ENCODE peak calls at places on chromosomes 12 and 14, in six cellular contexts. One of them, this sample, is unnamed.

GRCh38 chr14:88300817-88301216 is 22.3 kb downstream of the KCNK10 start:
- DNase-seq in GM23338: no peak
- DNase-seq in Caco-2: no peak
- DNase-seq in fibroblast of lung: no peak
- DNase-seq in endodermal cell: no peak
- DNase-seq in cardiac muscle cell: no peak
- DNase-seq in this sample: no peak

GRCh38 chr14:99589031-99589441 is 15.0 kb downstream of the CCDC85C start:
- DNase-seq in GM23338: no peak
- DNase-seq in Caco-2: no peak
- DNase-seq in fibroblast of lung: peak
- DNase-seq in endodermal cell: no peak
- DNase-seq in cardiac muscle cell: no peak
- DNase-seq in this sample: no peak

GRCh38 chr14:77436042-77436441 is 12.7 kb upstream of the NOXRED1 start:
- DNase-seq in GM23338: no peak
- DNase-seq in Caco-2: no peak
- DNase-seq in fibroblast of lung: peak
- DNase-seq in endodermal cell: no peak
- DNase-seq in cardiac muscle cell: no peak
- DNase-seq in this sample: no peak

GRCh38 chr12:118537481-118537917 is 161.1 kb downstream of the SUDS3 start:
- DNase-seq in GM23338: peak
- DNase-seq in Caco-2: no peak
- DNase-seq in fibroblast of lung: no peak
- DNase-seq in endodermal cell: no peak
- DNase-seq in cardiac muscle cell: no peak
- DNase-seq in this sample: no peak

GRCh38 chr14:23362200-23362599 is 2.8 kb downstream of the EFS start:
- DNase-seq in GM23338: peak
- DNase-seq in Caco-2: peak
- DNase-seq in fibroblast of lung: peak
- DNase-seq in endodermal cell: peak
- DNase-seq in cardiac muscle cell: no peak
- DNase-seq in this sample: peak

GRCh38 chr14:35347323-35348043 is 55.3 kb downstream of the PSMA6 start:
- DNase-seq in GM23338: peak
- DNase-seq in Caco-2: peak
- DNase-seq in fibroblast of lung: no peak
- DNase-seq in endodermal cell: peak
- DNase-seq in cardiac muscle cell: no peak
- DNase-seq in this sample: no peak

GRCh38 chr12:94954029-94954685 is 49.3 kb downstream of the NDUFA12 start:
- DNase-seq in GM23338: no peak
- DNase-seq in Caco-2: peak
- DNase-seq in fibroblast of lung: peak
- DNase-seq in endodermal cell: no peak
- DNase-seq in cardiac muscle cell: peak
- DNase-seq in this sample: no peak

GRCh38 chr12:4997939-4998338 is 45.7 kb upstream of the KCNA5 start:
- DNase-seq in GM23338: no peak
- DNase-seq in Caco-2: no peak
- DNase-seq in fibroblast of lung: peak
- DNase-seq in endodermal cell: no peak
- DNase-seq in cardiac muscle cell: peak
- DNase-seq in this sample: peak

GRCh38 chr14:28751467-28752058 is 15.0 kb upstream of the FOXG1 start:
- DNase-seq in GM23338: peak
- DNase-seq in Caco-2: peak
- DNase-seq in fibroblast of lung: peak
- DNase-seq in endodermal cell: peak
- DNase-seq in cardiac muscle cell: peak
- DNase-seq in this sample: peak

GRCh38 chr14:61469771-61470170 is 148.4 kb downstream of the PRKCH start:
- DNase-seq in GM23338: no peak
- DNase-seq in Caco-2: no peak
- DNase-seq in fibroblast of lung: no peak
- DNase-seq in endodermal cell: no peak
- DNase-seq in cardiac muscle cell: no peak
- DNase-seq in this sample: no peak

GRCh38 chr12:129423041-129423580 is 480.7 kb downstream of the TMEM132D start:
- DNase-seq in GM23338: no peak
- DNase-seq in Caco-2: no peak
- DNase-seq in fibroblast of lung: no peak
- DNase-seq in endodermal cell: no peak
- DNase-seq in cardiac muscle cell: no peak
- DNase-seq in this sample: no peak

GRCh38 chr14:28398501-28398900 is 368.1 kb upstream of the FOXG1 start:
- DNase-seq in GM23338: no peak
- DNase-seq in Caco-2: no peak
- DNase-seq in fibroblast of lung: no peak
- DNase-seq in endodermal cell: no peak
- DNase-seq in cardiac muscle cell: peak
- DNase-seq in this sample: peak

GRCh38 chr12:71157601-71158233 is at the start of gene TSPAN8:
- DNase-seq in GM23338: no peak
- DNase-seq in Caco-2: peak
- DNase-seq in fibroblast of lung: no peak
- DNase-seq in endodermal cell: no peak
- DNase-seq in cardiac muscle cell: no peak
- DNase-seq in this sample: no peak

GRCh38 chr12:80624986-80625530 is 82.4 kb upstream of the MYF6 start:
- DNase-seq in GM23338: no peak
- DNase-seq in Caco-2: no peak
- DNase-seq in fibroblast of lung: peak
- DNase-seq in endodermal cell: no peak
- DNase-seq in cardiac muscle cell: no peak
- DNase-seq in this sample: no peak

GRCh38 chr12:130973109-130973508 is 19.4 kb downstream of the ADGRD1 start:
- DNase-seq in GM23338: no peak
- DNase-seq in Caco-2: no peak
- DNase-seq in fibroblast of lung: no peak
- DNase-seq in endodermal cell: peak
- DNase-seq in cardiac muscle cell: no peak
- DNase-seq in this sample: no peak

GRCh38 chr12:82781288-82782078 is 94.8 kb downstream of the TMTC2 start:
- DNase-seq in GM23338: peak
- DNase-seq in Caco-2: no peak
- DNase-seq in fibroblast of lung: peak
- DNase-seq in endodermal cell: no peak
- DNase-seq in cardiac muscle cell: peak
- DNase-seq in this sample: peak

GRCh38 chr12:52798671-52799497 is 3.0 kb upstream of the KRT3 start:
- DNase-seq in GM23338: no peak
- DNase-seq in Caco-2: peak
- DNase-seq in fibroblast of lung: peak
- DNase-seq in endodermal cell: no peak
- DNase-seq in cardiac muscle cell: no peak
- DNase-seq in this sample: no peak

GRCh38 chr12:12807970-12808702 is 5.0 kb upstream of the DDX47 start:
- DNase-seq in GM23338: no peak
- DNase-seq in Caco-2: no peak
- DNase-seq in fibroblast of lung: peak
- DNase-seq in endodermal cell: no peak
- DNase-seq in cardiac muscle cell: no peak
- DNase-seq in this sample: no peak

DNA sequence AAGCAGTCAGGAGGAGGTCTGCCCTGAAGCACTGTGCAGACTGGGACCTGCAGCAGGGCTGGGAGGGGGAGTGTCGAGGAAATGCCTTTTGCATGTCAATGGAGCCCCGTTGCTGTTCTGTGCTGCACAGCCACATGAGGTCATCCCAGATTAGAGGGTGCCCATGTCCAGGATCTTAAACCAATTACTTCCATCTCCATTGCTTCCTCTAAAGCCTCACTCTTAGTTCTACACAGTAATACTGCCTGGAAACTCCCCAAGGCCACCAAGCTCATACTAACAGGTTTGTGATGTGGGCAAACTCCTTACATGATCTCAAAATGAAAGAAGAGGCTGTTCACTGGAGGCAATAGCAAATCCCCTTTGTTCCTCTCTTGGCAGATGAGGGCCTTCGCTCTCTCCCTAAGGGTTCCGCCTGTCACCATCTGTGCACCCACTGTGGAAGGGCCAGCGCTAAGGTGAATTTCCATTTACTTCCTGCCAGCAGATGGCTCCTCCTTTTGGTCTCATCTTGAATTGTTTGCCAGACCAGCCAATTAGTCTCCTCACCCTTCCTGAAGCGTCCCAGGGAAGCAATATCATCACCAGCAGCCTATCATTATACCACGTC is 35.4 kb upstream of the LTA4H start:
- DNase-seq in GM23338: peak
- DNase-seq in Caco-2: peak
- DNase-seq in fibroblast of lung: peak
- DNase-seq in endodermal cell: peak
- DNase-seq in cardiac muscle cell: peak
- DNase-seq in this sample: no peak
- TF ChIP-seq CTCF in GM23338: peak
- TF ChIP-seq CTCF in Caco-2: peak
- TF ChIP-seq CTCF in fibroblast of lung: no peak
- TF ChIP-seq CTCF in endodermal cell: peak
- TF ChIP-seq CTCF in cardiac muscle cell: peak
- TF ChIP-seq CTCF in this sample: no peak

GRCh38 chr12:54415223-54415929 is 3.7 kb downstream of the ITGA5 start:
- DNase-seq in GM23338: no peak
- DNase-seq in Caco-2: no peak
- DNase-seq in fibroblast of lung: no peak
- DNase-seq in endodermal cell: peak
- DNase-seq in cardiac muscle cell: no peak
- DNase-seq in this sample: no peak
- H3K4me3 ChIP-seq in GM23338: no peak
- H3K4me3 ChIP-seq in Caco-2: no peak
- H3K4me3 ChIP-seq in fibroblast of lung: peak
- H3K4me3 ChIP-seq in endodermal cell: peak
- H3K4me3 ChIP-seq in cardiac muscle cell: no peak
- H3K4me3 ChIP-seq in this sample: no peak

GRCh38 chr12:40105515-40106201 is at the start of gene SLC2A13:
- DNase-seq in GM23338: peak
- DNase-seq in Caco-2: peak
- DNase-seq in fibroblast of lung: peak
- DNase-seq in endodermal cell: peak
- DNase-seq in cardiac muscle cell: peak
- DNase-seq in this sample: peak
- TF ChIP-seq CTCF in GM23338: no peak
- TF ChIP-seq CTCF in Caco-2: no peak
- TF ChIP-seq CTCF in fibroblast of lung: no peak
- TF ChIP-seq CTCF in endodermal cell: peak
- TF ChIP-seq CTCF in cardiac muscle cell: no peak
- TF ChIP-seq CTCF in this sample: no peak

DNA sequence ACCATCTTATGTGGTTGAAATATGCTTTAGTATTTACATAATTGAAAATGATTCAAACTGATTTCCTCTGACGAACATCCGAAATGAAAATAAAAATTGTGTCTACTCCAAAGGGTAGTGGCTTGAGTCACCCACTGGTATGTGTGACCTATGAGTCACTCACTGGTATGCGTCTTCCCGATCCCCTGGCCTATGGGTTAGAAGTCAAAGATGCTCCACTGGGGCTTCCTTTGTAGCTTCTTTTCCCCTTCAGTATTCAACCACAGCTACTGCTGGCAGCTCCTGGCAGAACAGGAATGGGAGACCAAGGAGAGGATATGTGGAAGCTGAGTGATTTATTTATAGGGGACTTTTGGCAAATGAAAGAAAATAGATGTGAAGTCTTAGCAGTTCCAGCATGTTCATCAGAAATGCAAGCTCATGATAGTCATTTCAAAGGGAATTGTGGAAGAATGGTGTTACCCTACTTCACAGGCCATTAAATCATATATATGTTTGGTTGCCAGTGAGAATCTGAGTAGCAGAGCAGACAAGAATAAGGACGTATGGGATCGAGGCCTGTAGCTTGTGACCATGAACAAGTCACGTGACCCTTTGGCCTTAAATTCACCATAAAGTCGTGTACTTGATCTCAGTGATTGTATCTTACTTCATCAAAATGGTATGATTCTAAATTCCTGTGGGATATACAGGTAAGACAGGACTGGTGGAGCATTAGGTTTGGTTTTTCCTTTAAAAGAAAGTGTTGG is 108.3 kb downstream of the CRADD start:
- DNase-seq in GM23338: peak
- DNase-seq in Caco-2: peak
- DNase-seq in fibroblast of lung: peak
- DNase-seq in endodermal cell: peak
- DNase-seq in cardiac muscle cell: peak
- DNase-seq in this sample: peak
- H3K4me3 ChIP-seq in GM23338: no peak
- H3K4me3 ChIP-seq in Caco-2: no peak
- H3K4me3 ChIP-seq in fibroblast of lung: no peak
- H3K4me3 ChIP-seq in endodermal cell: no peak
- H3K4me3 ChIP-seq in cardiac muscle cell: no peak
- H3K4me3 ChIP-seq in this sample: no peak

GRCh38 chr14:103091883-103092222 is 2.7 kb upstream of the EXOC3L4 start:
- DNase-seq in GM23338: no peak
- DNase-seq in Caco-2: no peak
- DNase-seq in fibroblast of lung: no peak
- DNase-seq in endodermal cell: no peak
- DNase-seq in cardiac muscle cell: no peak
- DNase-seq in this sample: no peak

GRCh38 chr14:103088921-103089320 is 4.9 kb downstream of the LBHD2 start:
- DNase-seq in GM23338: no peak
- DNase-seq in Caco-2: no peak
- DNase-seq in fibroblast of lung: no peak
- DNase-seq in endodermal cell: no peak
- DNase-seq in cardiac muscle cell: no peak
- DNase-seq in this sample: no peak

GRCh38 chr14:103089386-103090335 is 4.9 kb upstream of the EXOC3L4 start:
- DNase-seq in GM23338: no peak
- DNase-seq in Caco-2: no peak
- DNase-seq in fibroblast of lung: no peak
- DNase-seq in endodermal cell: no peak
- DNase-seq in cardiac muscle cell: no peak
- DNase-seq in this sample: no peak

GRCh38 chr14:103090481-103091020 is 4.0 kb upstream of the EXOC3L4 start:
- DNase-seq in GM23338: no peak
- DNase-seq in Caco-2: no peak
- DNase-seq in fibroblast of lung: no peak
- DNase-seq in endodermal cell: no peak
- DNase-seq in cardiac muscle cell: no peak
- DNase-seq in this sample: no peak

DNA sequence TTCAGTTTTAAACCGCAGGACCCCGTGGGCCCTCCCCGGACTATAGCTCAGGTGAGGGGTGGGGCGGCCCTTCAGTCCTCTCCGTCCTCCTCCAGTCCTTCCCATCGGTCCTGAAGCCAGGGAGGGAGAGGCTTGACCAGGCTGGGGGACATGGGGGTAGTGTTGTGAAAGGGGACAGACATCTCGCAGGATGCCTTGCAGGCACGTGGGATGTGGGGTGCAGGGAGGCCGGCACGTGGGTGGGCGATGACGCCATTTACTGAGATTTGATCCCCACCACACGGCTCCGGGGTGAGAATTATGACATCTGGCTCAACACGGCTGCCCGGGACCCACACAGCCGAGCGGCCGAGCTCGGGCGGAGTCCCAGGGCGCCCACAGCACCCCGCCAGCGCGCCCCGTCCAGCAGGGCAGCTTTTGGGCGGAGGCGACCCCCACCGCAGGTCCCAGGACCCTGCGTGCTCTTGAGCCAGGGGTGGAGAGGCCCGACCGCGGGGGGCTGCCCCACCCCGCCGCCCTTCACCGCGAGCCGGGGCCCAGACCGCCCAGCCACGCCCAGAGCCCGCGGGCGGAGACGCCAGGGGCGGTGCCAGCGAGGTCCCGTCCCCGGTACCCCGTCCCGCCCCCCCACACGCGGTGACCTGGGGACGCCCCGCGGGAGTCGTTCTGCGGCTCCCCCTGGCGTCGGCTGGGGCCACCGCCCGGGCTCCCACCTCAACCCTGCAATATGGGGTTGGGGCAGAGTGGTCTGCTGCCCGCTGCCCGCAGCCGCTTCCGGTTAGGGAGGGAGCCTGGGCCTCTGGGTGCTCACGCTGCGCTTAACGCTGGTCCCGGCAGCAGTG is 3.3 kb upstream of the EXOC3L4 start:
- DNase-seq in GM23338: peak
- DNase-seq in Caco-2: peak
- DNase-seq in fibroblast of lung: peak
- DNase-seq in endodermal cell: peak
- DNase-seq in cardiac muscle cell: peak
- DNase-seq in this sample: no peak
- TF ChIP-seq CTCF in GM23338: peak
- TF ChIP-seq CTCF in Caco-2: peak
- TF ChIP-seq CTCF in fibroblast of lung: peak
- TF ChIP-seq CTCF in endodermal cell: peak
- TF ChIP-seq CTCF in cardiac muscle cell: peak
- TF ChIP-seq CTCF in this sample: peak

This sample was measured in astrocyte of the cerebellum.